ENCODE peak calls at places on chromosome 17, in eight cellular contexts. One of them, this sample, is unnamed.

GRCh38 chr17:64984776-64985521 is 65.7 kb upstream of the LRRC37A3 start:
- DNase-seq in psoas muscle: no peak
- DNase-seq in ovary: no peak
- DNase-seq in endothelial cell: no peak
- DNase-seq in GM20000: no peak
- DNase-seq in spleen: no peak
- DNase-seq in fibroblast of mammary gland: peak; percentile 16
- DNase-seq in Calu3: no peak
- DNase-seq in this sample: no peak

GRCh38 chr17:50289268-50289667 is 15.0 kb downstream of the TMEM92 start:
- DNase-seq in fibroblast of mammary gland: peak; percentile 94
- DNase-seq in endothelial cell: no peak
- DNase-seq in GM20000: no peak
- DNase-seq in ovary: no peak
- DNase-seq in Calu3: no peak
- DNase-seq in spleen: no peak
- DNase-seq in psoas muscle: no peak
- DNase-seq in this sample: no peak

GRCh38 chr17:81909966-81910839 is 996 bp downstream of the PCYT2 start:
- DNase-seq in endothelial cell: no peak
- DNase-seq in Calu3: no peak
- DNase-seq in fibroblast of mammary gland: no peak
- DNase-seq in psoas muscle: no peak
- DNase-seq in spleen: peak; percentile 77
- DNase-seq in GM20000: no peak
- DNase-seq in ovary: no peak
- DNase-seq in this sample: no peak

GRCh38 chr17:63120406-63120805 is 154.4 kb downstream of the TANC2 start:
- DNase-seq in endothelial cell: no peak
- DNase-seq in Calu3: no peak
- DNase-seq in spleen: no peak
- DNase-seq in psoas muscle: no peak
- DNase-seq in fibroblast of mammary gland: peak; percentile 55
- DNase-seq in GM20000: no peak
- DNase-seq in ovary: no peak
- DNase-seq in this sample: no peak

GRCh38 chr17:69547947-69548346 is 133.4 kb downstream of the MAP2K6 start:
- DNase-seq in psoas muscle: no peak
- DNase-seq in Calu3: no peak
- DNase-seq in spleen: no peak
- DNase-seq in ovary: no peak
- DNase-seq in endothelial cell: no peak
- DNase-seq in fibroblast of mammary gland: no peak
- DNase-seq in GM20000: peak; percentile 13
- DNase-seq in this sample: no peak

GRCh38 chr17:16474012-16474725 is 17.8 kb downstream of the LRRC75A start:
- DNase-seq in spleen: no peak
- DNase-seq in endothelial cell: no peak
- DNase-seq in GM20000: no peak
- DNase-seq in Calu3: no peak
- DNase-seq in ovary: no peak
- DNase-seq in fibroblast of mammary gland: no peak
- DNase-seq in psoas muscle: no peak
- DNase-seq in this sample: no peak

GRCh38 chr17:62562656-62563055 is 64.8 kb upstream of the MRC2 start:
- DNase-seq in ovary: no peak
- DNase-seq in spleen: no peak
- DNase-seq in GM20000: no peak
- DNase-seq in psoas muscle: no peak
- DNase-seq in endothelial cell: no peak
- DNase-seq in fibroblast of mammary gland: peak; percentile 81
- DNase-seq in Calu3: peak; percentile 1
- DNase-seq in this sample: no peak

GRCh38 chr17:11240041-11240801 is 792 bp upstream of the SHISA6 start:
- DNase-seq in spleen: no peak
- DNase-seq in ovary: no peak
- DNase-seq in Calu3: no peak
- DNase-seq in fibroblast of mammary gland: no peak
- DNase-seq in endothelial cell: no peak
- DNase-seq in GM20000: no peak
- DNase-seq in psoas muscle: peak; percentile 34
- DNase-seq in this sample: no peak

GRCh38 chr17:74437702-74438101 is 5.8 kb downstream of the GPRC5C start:
- DNase-seq in GM20000: peak; percentile 56
- DNase-seq in ovary: no peak
- DNase-seq in psoas muscle: no peak
- DNase-seq in fibroblast of mammary gland: peak; percentile 25
- DNase-seq in endothelial cell: no peak
- DNase-seq in Calu3: no peak
- DNase-seq in spleen: no peak
- DNase-seq in this sample: no peak

GRCh38 chr17:58415371-58416055 is 1.8 kb downstream of the RNF43 start:
- DNase-seq in ovary: no peak
- DNase-seq in psoas muscle: no peak
- DNase-seq in spleen: no peak
- DNase-seq in endothelial cell: peak; percentile 22
- DNase-seq in GM20000: no peak
- DNase-seq in Calu3: peak; percentile 30
- DNase-seq in fibroblast of mammary gland: no peak
- DNase-seq in this sample: no peak

DNA sequence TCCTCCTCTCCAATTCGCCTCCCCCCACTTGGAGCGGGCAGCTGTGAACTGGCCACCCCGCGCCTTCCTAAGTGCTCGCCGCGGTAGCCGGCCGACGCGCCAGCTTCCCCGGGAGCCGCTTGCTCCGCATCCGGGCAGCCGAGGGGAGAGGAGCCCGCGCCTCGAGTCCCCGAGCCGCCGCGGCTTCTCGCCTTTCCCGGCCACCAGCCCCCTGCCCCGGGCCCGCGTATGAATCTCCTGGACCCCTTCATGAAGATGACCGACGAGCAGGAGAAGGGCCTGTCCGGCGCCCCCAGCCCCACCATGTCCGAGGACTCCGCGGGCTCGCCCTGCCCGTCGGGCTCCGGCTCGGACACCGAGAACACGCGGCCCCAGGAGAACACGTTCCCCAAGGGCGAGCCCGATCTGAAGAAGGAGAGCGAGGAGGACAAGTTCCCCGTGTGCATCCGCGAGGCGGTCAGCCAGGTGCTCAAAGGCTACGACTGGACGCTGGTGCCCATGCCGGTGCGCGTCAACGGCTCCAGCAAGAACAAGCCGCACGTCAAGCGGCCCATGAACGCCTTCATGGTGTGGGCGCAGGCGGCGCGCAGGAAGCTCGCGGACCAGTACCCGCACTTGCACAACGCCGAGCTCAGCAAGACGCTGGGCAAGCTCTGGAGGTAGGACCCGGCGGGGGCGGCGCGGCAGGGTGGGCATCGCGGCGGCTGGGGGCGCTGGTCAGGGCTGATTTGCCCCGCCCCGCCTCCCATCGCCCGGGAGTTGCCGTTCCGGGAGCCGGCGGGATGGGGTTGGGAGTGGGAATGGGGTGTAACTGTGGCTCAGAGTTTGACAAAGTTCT is 563 bp downstream of the SOX9 start:
- DNase-seq in spleen: no peak
- DNase-seq in Calu3: peak; percentile 53
- DNase-seq in fibroblast of mammary gland: peak; percentile 40
- DNase-seq in ovary: no peak
- DNase-seq in GM20000: peak; percentile 53
- DNase-seq in psoas muscle: peak; percentile 48
- DNase-seq in endothelial cell: peak; percentile 55
- DNase-seq in this sample: peak; percentile 76
- TF ChIP-seq CTCF in spleen: no peak
- TF ChIP-seq CTCF in Calu3: no peak
- TF ChIP-seq CTCF in fibroblast of mammary gland: no peak
- TF ChIP-seq CTCF in ovary: no peak
- TF ChIP-seq CTCF in GM20000: no peak
- TF ChIP-seq CTCF in psoas muscle: no peak
- TF ChIP-seq CTCF in endothelial cell: no peak
- TF ChIP-seq CTCF in this sample: peak; percentile 25

GRCh38 chr17:47847341-47848197 is 3.4 kb downstream of the SP6 start:
- DNase-seq in ovary: no peak
- DNase-seq in Calu3: no peak
- DNase-seq in psoas muscle: no peak
- DNase-seq in GM20000: no peak
- DNase-seq in fibroblast of mammary gland: peak; percentile 19
- DNase-seq in endothelial cell: no peak
- DNase-seq in spleen: no peak
- DNase-seq in this sample: no peak
- TF ChIP-seq CTCF in ovary: no peak
- TF ChIP-seq CTCF in Calu3: no peak
- TF ChIP-seq CTCF in psoas muscle: peak; percentile 20
- TF ChIP-seq CTCF in GM20000: peak; percentile 54
- TF ChIP-seq CTCF in fibroblast of mammary gland: peak; percentile 26
- TF ChIP-seq CTCF in endothelial cell: peak; percentile 48
- TF ChIP-seq CTCF in spleen: no peak
- TF ChIP-seq CTCF in this sample: peak; percentile 31

DNA sequence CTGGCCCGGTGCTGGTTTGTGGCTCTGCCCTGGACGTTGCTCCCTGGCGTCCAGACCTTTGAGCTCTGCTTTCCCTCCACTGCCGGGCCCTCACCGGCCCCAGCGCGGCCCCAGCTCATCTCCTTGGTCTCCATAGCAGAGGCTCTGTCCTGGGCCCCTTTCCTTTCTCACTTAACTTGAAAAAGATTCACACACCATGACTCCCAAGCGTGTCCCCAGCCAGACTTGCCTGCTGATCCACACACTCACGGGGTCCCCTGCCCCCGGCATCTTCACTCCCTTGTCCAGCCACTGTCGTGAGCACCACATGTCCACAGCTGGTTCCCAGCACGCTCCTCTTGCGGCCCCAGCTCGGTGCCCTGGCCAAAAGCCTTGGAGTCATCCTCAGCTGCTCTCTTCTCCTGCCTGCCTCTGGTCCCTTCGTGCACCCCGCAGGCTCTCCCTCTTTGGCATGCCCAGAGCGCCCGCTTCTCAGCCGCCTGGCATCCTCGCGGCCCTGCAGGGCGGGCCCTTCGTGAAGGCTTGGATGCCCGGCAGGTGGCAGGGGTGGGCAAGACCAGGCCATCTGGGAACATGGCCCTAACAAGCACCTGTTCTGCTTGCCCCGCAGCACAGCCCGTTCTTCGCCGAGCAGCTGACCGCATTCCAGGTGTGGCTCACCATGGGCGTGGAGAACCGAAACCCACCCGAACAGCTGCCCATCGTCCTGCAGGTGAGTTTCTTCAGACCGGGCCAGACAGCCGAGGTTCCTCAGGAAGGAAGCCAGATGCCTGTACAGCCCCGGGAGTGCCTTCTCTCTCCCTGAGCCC is 145.6 kb upstream of the CHMP6 start:
- DNase-seq in Calu3: no peak
- DNase-seq in spleen: peak; percentile 62
- DNase-seq in GM20000: no peak
- DNase-seq in ovary: no peak
- DNase-seq in endothelial cell: no peak
- DNase-seq in psoas muscle: peak; percentile 77
- DNase-seq in fibroblast of mammary gland: no peak
- DNase-seq in this sample: peak; percentile 51
- TF ChIP-seq CTCF in Calu3: no peak
- TF ChIP-seq CTCF in spleen: no peak
- TF ChIP-seq CTCF in GM20000: no peak
- TF ChIP-seq CTCF in ovary: no peak
- TF ChIP-seq CTCF in endothelial cell: no peak
- TF ChIP-seq CTCF in psoas muscle: peak; percentile 67
- TF ChIP-seq CTCF in fibroblast of mammary gland: no peak
- TF ChIP-seq CTCF in this sample: no peak

GRCh38 chr17:77498056-77498785 is 357.5 kb downstream of the SEC14L1 start:
- DNase-seq in psoas muscle: no peak
- DNase-seq in fibroblast of mammary gland: no peak
- DNase-seq in Calu3: no peak
- DNase-seq in endothelial cell: no peak
- DNase-seq in GM20000: no peak
- DNase-seq in spleen: peak; percentile 56
- DNase-seq in ovary: no peak
- DNase-seq in this sample: no peak

GRCh38 chr17:77497578-77497934 is 356.8 kb downstream of the SEC14L1 start:
- DNase-seq in psoas muscle: no peak
- DNase-seq in ovary: no peak
- DNase-seq in fibroblast of mammary gland: no peak
- DNase-seq in endothelial cell: no peak
- DNase-seq in Calu3: no peak
- DNase-seq in GM20000: no peak
- DNase-seq in spleen: peak; percentile 45
- DNase-seq in this sample: peak; percentile 38

GRCh38 chr17:77499699-77500435 is 359.1 kb downstream of the SEC14L1 start:
- DNase-seq in psoas muscle: no peak
- DNase-seq in endothelial cell: no peak
- DNase-seq in Calu3: no peak
- DNase-seq in spleen: peak; percentile 61
- DNase-seq in ovary: no peak
- DNase-seq in GM20000: no peak
- DNase-seq in fibroblast of mammary gland: no peak
- DNase-seq in this sample: no peak

GRCh38 chr17:77501101-77501566 is 360.4 kb downstream of the SEC14L1 start:
- DNase-seq in endothelial cell: no peak
- DNase-seq in GM20000: no peak
- DNase-seq in fibroblast of mammary gland: peak; percentile 32
- DNase-seq in spleen: peak; percentile 65
- DNase-seq in psoas muscle: no peak
- DNase-seq in ovary: no peak
- DNase-seq in Calu3: no peak
- DNase-seq in this sample: no peak

GRCh38 chr17:77498875-77499698 is 358.3 kb downstream of the SEC14L1 start:
- DNase-seq in ovary: no peak
- DNase-seq in Calu3: no peak
- DNase-seq in GM20000: no peak
- DNase-seq in endothelial cell: no peak
- DNase-seq in psoas muscle: no peak
- DNase-seq in spleen: peak; percentile 62
- DNase-seq in fibroblast of mammary gland: no peak
- DNase-seq in this sample: no peak
- TF ChIP-seq CTCF in ovary: no peak
- TF ChIP-seq CTCF in Calu3: no peak
- TF ChIP-seq CTCF in GM20000: no peak
- TF ChIP-seq CTCF in endothelial cell: no peak
- TF ChIP-seq CTCF in psoas muscle: no peak
- TF ChIP-seq CTCF in spleen: no peak
- TF ChIP-seq CTCF in fibroblast of mammary gland: no peak
- TF ChIP-seq CTCF in this sample: no peak

DNA sequence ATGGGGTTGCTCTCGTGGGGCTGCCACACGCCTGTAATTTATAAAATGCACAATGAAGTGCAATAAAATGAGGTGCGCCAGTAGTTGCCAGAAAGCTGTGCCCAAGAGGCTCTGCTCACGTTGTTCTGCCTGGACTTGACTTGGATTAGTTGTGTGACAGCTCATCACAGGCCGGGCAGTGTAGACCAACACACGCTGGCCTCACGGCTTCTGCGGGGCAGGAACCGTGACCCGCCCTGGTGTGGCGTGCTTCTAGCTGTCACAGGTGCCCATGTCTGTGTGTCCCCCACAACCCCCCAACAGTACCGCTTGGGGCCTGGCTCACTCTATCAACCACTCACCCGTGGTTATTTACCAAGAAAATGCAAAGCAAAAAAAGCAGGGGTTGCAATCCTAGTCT is 112.2 kb upstream of the ZNF750 start:
- DNase-seq in spleen: peak; percentile 53
- DNase-seq in GM20000: no peak
- DNase-seq in fibroblast of mammary gland: no peak
- DNase-seq in ovary: peak; percentile 7
- DNase-seq in endothelial cell: no peak
- DNase-seq in psoas muscle: peak; percentile 5
- DNase-seq in Calu3: no peak
- DNase-seq in this sample: peak; percentile 32
- TF ChIP-seq CTCF in spleen: no peak
- TF ChIP-seq CTCF in GM20000: no peak
- TF ChIP-seq CTCF in fibroblast of mammary gland: no peak
- TF ChIP-seq CTCF in ovary: no peak
- TF ChIP-seq CTCF in endothelial cell: no peak
- TF ChIP-seq CTCF in psoas muscle: no peak
- TF ChIP-seq CTCF in Calu3: no peak
- TF ChIP-seq CTCF in this sample: no peak

This sample was measured in RWPE2.